ENCODE peak calls at places on chromosomes 6 and 20, in five cellular contexts. I is ovary, X is adrenal gland, V is GM12878, D is neural progenitor cell. H is an unnamed sample.

GRCh38 chr6:29964904-29965872 is 22.9 kb downstream of the HLA-A start:
- DNase-seq in I (peak; percentile 58), X (peak; percentile 89), V (peak; percentile 89), D (peak; percentile 81), H (peak; percentile 56)

GRCh38 chr6:150846641-150847040 is 18.9 kb upstream of the MTHFD1L start:
- DNase-seq in I (no peak), X (no peak), V (no peak), D (no peak), H (no peak)

GRCh38 chr6:4636881-4637224 is 139.4 kb upstream of the CDYL start:
- DNase-seq in I (no peak), X (no peak), V (no peak), D (no peak), H (no peak)

GRCh38 chr20:52305029-52305645 is 113.6 kb upstream of the ZFP64 start:
- DNase-seq in I (no peak), X (peak; percentile 10), V (no peak), D (no peak), H (no peak)

GRCh38 chr6:108118791-108119211 is 44.3 kb upstream of the OSTM1 start:
- DNase-seq in I (no peak), X (no peak), V (no peak), D (peak; percentile 64), H (no peak)

GRCh38 chr20:23691675-23692074 is 2.8 kb upstream of the CST4 start:
- DNase-seq in I (no peak), X (no peak), V (no peak), D (no peak), H (no peak)

GRCh38 chr6:31070711-31071197 is 41.6 kb downstream of the C6orf15 start:
- DNase-seq in I (peak; percentile 58), X (peak; percentile 53), V (no peak), D (peak; percentile 89), H (no peak)

GRCh38 chr20:3863317-3863716 is 16.7 kb downstream of the MAVS start:
- DNase-seq in I (no peak), X (no peak), V (no peak), D (no peak), H (no peak)

GRCh38 chr6:154602296-154602695 is 91.8 kb upstream of the CNKSR3 start:
- DNase-seq in I (no peak), X (no peak), V (no peak), D (no peak), H (no peak)

GRCh38 chr20:63567382-63568169 is 6.5 kb downstream of the HELZ2 start:
- DNase-seq in I (no peak), X (peak; percentile 51), V (peak; percentile 60), D (no peak), H (no peak)

GRCh38 chr20:63567132-63567381 is 7.0 kb downstream of the HELZ2 start:
- DNase-seq in I (no peak), X (no peak), V (no peak), D (no peak), H (no peak)

GRCh38 chr20:63570281-63571086 is 3.6 kb downstream of the HELZ2 start:
- DNase-seq in I (no peak), X (no peak), V (no peak), D (no peak), H (no peak)

GRCh38 chr20:63568170-63568981 is 5.7 kb downstream of the HELZ2 start:
- DNase-seq in I (no peak), X (no peak), V (no peak), D (no peak), H (no peak)

GRCh38 chr20:63568986-63569949 is 4.8 kb downstream of the HELZ2 start:
- DNase-seq in I (no peak), X (no peak), V (no peak), D (no peak), H (no peak)
- H3K4me3 ChIP-seq in I (no peak overlapping the region), X (no peak overlapping the region), V (no peak overlapping the region), D (no peak overlapping the region), H (no peak overlapping the region)

GRCh38 chr6:42505377-42505702 is 53.6 kb upstream of the TRERF1 start:
- DNase-seq in I (no peak), X (no peak), V (no peak), D (no peak), H (peak; percentile 37)

GRCh38 chr6:42502990-42503389 is 51.3 kb upstream of the TRERF1 start:
- DNase-seq in I (no peak), X (no peak), V (no peak), D (no peak), H (no peak)

GRCh38 chr6:42503894-42504293 is 52.2 kb upstream of the TRERF1 start:
- DNase-seq in I (no peak), X (no peak), V (no peak), D (no peak), H (no peak)

GRCh38 chr6:42498473-42499128 is 46.9 kb upstream of the TRERF1 start:
- DNase-seq in I (no peak), X (peak; percentile 18), V (no peak), D (no peak), H (no peak)

DNA sequence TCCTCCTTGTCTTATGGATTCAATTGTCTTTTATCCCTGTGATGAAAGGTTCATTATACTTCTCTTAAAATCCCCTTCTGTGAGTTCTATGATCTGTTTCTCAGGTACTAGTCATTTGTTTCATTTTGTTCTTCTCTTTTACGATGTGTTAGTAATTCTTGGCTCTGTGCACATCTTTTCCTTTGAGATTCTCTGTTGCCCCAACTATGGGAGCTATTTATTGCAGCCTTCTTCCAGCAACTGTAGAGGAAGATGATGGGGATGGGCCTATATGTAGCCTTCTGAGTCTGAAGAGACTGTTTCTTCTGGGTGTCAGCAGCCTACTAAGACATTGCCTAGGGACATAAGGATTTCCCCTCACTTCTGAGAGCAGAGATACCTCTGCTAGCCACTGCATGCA is 50.4 kb upstream of the TRERF1 start:
- DNase-seq in I (no peak), X (no peak), V (no peak), D (no peak), H (no peak)
- H3K4me3 ChIP-seq in I (no peak overlapping the region), X (no peak overlapping the region), V (no peak overlapping the region), D (no peak overlapping the region), H (no peak overlapping the region)

DNA sequence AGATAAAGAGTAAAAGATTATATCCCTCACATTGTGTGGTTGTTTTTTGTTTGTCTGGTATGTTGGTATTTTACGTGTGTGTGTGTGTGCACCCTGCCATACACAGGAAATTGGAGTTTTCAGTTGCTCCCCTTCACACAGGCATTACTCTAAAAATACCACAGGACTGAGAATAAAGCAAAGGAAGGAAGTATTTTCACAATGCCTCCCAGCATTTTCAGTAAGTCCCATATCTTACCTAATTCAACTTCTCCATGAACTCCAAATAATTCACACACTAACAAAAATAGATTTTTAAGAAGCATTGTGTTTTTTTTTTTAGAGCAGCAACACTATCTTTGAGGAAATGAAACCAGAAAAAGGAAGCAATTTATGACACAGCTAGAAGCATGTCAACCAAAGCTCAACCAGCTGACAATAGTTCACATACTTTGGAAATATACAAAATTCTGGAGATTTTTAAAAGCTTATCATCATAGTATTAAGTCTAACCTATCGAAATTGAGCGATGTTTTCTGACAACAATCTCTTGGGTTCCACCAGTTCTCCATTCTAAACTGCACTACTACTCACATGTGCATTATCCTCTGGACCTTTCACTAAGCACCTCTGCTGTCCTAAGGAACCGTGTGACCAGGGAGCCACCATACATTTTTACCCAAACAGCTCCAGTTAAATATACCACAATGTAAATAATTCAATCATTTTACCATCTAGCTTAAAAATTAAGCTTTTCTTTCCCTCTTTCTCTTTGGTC is 2.1 kb downstream of the UBE2J1 start:
- DNase-seq in I (no peak), X (no peak), V (no peak), D (no peak), H (no peak)
- H3K4me3 ChIP-seq in I (no peak overlapping the region), X (no peak overlapping the region), V (peak overlapping the region; percentile 98), D (no peak overlapping the region), H (peak overlapping the region; percentile 21)

GRCh38 chr20:41002842-41003142 is 25.8 kb upstream of the TOP1 start:
- DNase-seq in I (no peak), X (no peak), V (no peak), D (no peak), H (no peak)
- H3K4me3 ChIP-seq in I (no peak overlapping the region), X (no peak overlapping the region), V (no peak overlapping the region), D (no peak overlapping the region), H (no peak overlapping the region)

DNA sequence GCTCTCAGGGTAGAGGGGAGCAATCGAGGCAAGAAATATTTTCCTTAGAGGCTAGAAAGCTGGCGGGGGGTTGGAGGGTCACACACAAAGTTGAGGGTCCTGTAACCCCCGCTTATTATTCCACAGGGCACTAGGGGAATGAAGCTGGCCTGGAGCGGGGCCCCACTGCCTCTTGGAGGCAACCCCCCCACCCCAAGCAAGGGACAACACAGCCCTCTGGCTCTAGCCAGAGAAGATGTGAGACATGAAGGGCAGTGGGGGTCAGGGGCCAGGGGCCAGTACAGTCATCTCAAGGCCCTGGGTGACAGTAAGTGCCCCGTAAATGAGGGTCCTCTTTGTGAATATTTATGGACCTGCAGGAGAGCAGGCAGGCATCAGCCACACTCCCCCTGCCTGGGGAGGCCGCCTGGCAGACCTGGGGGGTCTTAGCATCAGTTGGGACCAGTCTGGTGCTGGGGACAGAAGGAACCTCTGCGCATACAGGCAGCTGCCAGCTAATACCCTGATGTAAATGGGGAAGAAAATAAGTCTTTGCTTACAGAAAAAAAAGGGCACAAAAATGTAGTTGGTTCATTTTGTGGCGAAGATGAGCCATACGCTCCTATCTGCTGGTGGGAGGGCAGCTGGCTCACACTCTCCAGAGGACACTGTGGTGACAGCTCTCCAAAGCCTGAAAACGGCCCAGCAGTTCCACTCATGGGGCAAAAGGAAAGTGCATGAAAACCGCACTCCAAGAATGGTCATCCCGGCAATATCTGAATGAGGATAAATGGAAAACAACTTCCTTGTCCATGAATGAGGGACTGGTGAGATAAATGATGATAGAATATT is 21.9 kb downstream of the SPATA2 start:
- DNase-seq in I (no peak), X (peak; percentile 29), V (no peak), D (no peak), H (no peak)
- H3K4me3 ChIP-seq in I (no peak overlapping the region), X (no peak overlapping the region), V (peak overlapping the region; percentile 0), D (no peak overlapping the region), H (no peak overlapping the region)

DNA sequence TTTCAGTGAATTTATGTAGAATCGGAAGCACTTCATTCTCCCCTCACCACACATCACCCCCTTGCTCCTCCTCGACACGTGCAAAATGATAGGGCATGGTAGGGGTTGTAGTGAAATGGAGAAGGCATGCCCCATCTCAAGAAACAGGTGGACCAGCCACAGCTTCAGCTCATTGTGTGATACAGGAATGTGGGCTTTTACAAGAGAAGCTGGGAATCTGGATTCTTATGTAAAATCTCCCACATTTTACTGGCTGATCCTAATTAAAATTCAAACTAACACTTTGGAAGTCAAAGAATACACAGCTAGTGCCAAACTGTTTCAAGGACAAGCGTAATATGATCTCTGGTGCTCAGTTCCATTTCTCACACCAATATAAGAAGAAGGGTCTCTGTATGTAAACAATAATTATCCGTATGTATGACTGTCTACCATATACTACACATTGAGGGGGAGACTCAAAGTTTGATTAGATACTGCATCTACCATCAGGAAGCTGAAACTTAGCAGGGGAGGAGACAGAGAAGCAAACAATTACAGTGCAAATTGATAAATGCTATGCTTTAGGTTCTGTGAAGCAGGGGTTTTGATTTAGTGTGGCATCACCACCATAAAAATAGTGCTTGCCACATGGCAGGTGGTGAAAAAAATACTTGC is 24.3 kb upstream of the KIAA0408 start:
- DNase-seq in I (no peak), X (no peak), V (no peak), D (peak; percentile 25), H (no peak)
- H3K4me3 ChIP-seq in I (no peak overlapping the region), X (no peak overlapping the region), V (peak overlapping the region; percentile 9), D (no peak overlapping the region), H (peak overlapping the region; percentile 6)